ENCODE peak calls at places on chromosome 2, in seven cellular contexts. D is ovary, I is right lobe of liver, O is lower lobe of right lung, H is endothelial cell of umbilical vein, B is AG04450, M is upper lobe of right lung. G is an unnamed sample.

GRCh38 chr2:70247364-70248144 is 874 bp downstream of the TIA1 start:
- DNase-seq in D (no peak), I (no peak), O (no peak), H (peak), B (no peak), M (no peak), G (no peak)

GRCh38 chr2:219474285-219475060 is 24.2 kb upstream of the GMPPA start:
- DNase-seq in D (no peak), I (no peak), O (no peak), H (no peak), B (no peak), M (no peak), G (no peak)

GRCh38 chr2:235238537-235238936 is 255.3 kb upstream of the AGAP1 start:
- DNase-seq in D (peak), I (no peak), O (peak), H (peak), B (peak), M (no peak), G (no peak)

GRCh38 chr2:226524381-226524843 is 275.2 kb downstream of the IRS1 start:
- DNase-seq in D (no peak), I (no peak), O (no peak), H (no peak), B (peak), M (no peak), G (no peak)

GRCh38 chr2:112658820-112659667 is 13.3 kb downstream of the SLC20A1 start:
- DNase-seq in D (no peak), I (no peak), O (no peak), H (no peak), B (no peak), M (no peak), G (no peak)

GRCh38 chr2:226198956-226199355 is 600.7 kb downstream of the IRS1 start:
- DNase-seq in D (no peak), I (no peak), O (no peak), H (no peak), B (no peak), M (no peak), G (no peak)

GRCh38 chr2:59395119-59395518 is 1154.0 kb upstream of the FANCL start:
- DNase-seq in D (no peak), I (no peak), O (no peak), H (no peak), B (no peak), M (no peak), G (no peak)

GRCh38 chr2:137333386-137333972 is 568.1 kb downstream of the THSD7B start:
- DNase-seq in D (no peak), I (no peak), O (no peak), H (no peak), B (no peak), M (no peak), G (no peak)

GRCh38 chr2:168182850-168183249 is 64.5 kb downstream of the STK39 start:
- DNase-seq in D (no peak), I (no peak), O (no peak), H (no peak), B (no peak), M (no peak), G (no peak)

GRCh38 chr2:52107124-52107523 is 1075.2 kb upstream of the NRXN1 start:
- DNase-seq in D (no peak), I (no peak), O (no peak), H (no peak), B (no peak), M (no peak), G (peak)

GRCh38 chr2:199485732-199486335 is 28.1 kb upstream of the SATB2 start:
- DNase-seq in D (no peak), I (peak), O (peak), H (peak), B (no peak), M (no peak), G (peak)

GRCh38 chr2:156437272-156437671 is 1.1 kb downstream of the GPD2 start:
- DNase-seq in D (no peak), I (no peak), O (peak), H (no peak), B (no peak), M (no peak), G (no peak)

GRCh38 chr2:150465703-150466569 is 21.5 kb downstream of the RND3 start:
- DNase-seq in D (no peak), I (no peak), O (no peak), H (peak), B (no peak), M (no peak), G (no peak)

GRCh38 chr2:2645162-2645855 is 314.2 kb upstream of the MYT1L start:
- DNase-seq in D (no peak), I (no peak), O (no peak), H (no peak), B (no peak), M (no peak), G (no peak)

GRCh38 chr2:18518116-18519111 is 42.0 kb downstream of the RDH14 start:
- DNase-seq in D (no peak), I (no peak), O (no peak), H (no peak), B (no peak), M (no peak), G (no peak)

GRCh38 chr2:11376071-11376470 is 31.6 kb upstream of the ROCK2 start:
- DNase-seq in D (no peak), I (no peak), O (no peak), H (no peak), B (no peak), M (no peak), G (no peak)

GRCh38 chr2:9697904-9698303 is 67.1 kb upstream of the YWHAQ start:
- DNase-seq in D (no peak), I (no peak), O (no peak), H (no peak), B (no peak), M (no peak), G (no peak)

GRCh38 chr2:189534854-189535253 is 45.7 kb downstream of the SLC40A1 start:
- DNase-seq in D (no peak), I (no peak), O (no peak), H (no peak), B (peak), M (no peak), G (no peak)

GRCh38 chr2:20224716-20225293 is at the start of gene SDC1:
- DNase-seq in D (peak), I (peak), O (peak), H (peak), B (no peak), M (peak), G (peak)

GRCh38 chr2:134436706-134437105 is 182.8 kb downstream of the MGAT5 start:
- DNase-seq in D (no peak), I (no peak), O (no peak), H (peak), B (no peak), M (no peak), G (no peak)

GRCh38 chr2:161321944-161322343 is 13.7 kb downstream of the PSMD14 start:
- DNase-seq in D (no peak), I (no peak), O (no peak), H (no peak), B (no peak), M (no peak), G (no peak)

GRCh38 chr2:137706786-137707613 is 257.3 kb upstream of the HNMT start:
- DNase-seq in D (no peak), I (peak), O (peak), H (no peak), B (no peak), M (peak), G (no peak)

GRCh38 chr2:237026981-237027711 is 58.5 kb upstream of the COPS8 start:
- DNase-seq in D (peak), I (peak), O (peak), H (peak), B (peak), M (peak), G (peak)

GRCh38 chr2:38146917-38147307 is 71.0 kb upstream of the CYP1B1 start:
- DNase-seq in D (peak), I (no peak), O (no peak), H (peak), B (peak), M (no peak), G (no peak)

GRCh38 chr2:203394519-203395227 is 66.5 kb downstream of the ABI2 start:
- DNase-seq in D (no peak), I (no peak), O (no peak), H (no peak), B (no peak), M (no peak), G (no peak)

GRCh38 chr2:58890865-58891525 is 649.9 kb upstream of the FANCL start:
- DNase-seq in D (no peak), I (no peak), O (no peak), H (no peak), B (no peak), M (no peak), G (no peak)

GRCh38 chr2:174775586-174775985 is 11.3 kb upstream of the CHRNA1 start:
- DNase-seq in D (no peak), I (no peak), O (no peak), H (no peak), B (no peak), M (no peak), G (no peak)

GRCh38 chr2:217121565-217121964 is 261.7 kb upstream of the TNP1 start:
- DNase-seq in D (no peak), I (no peak), O (no peak), H (no peak), B (no peak), M (no peak), G (no peak)

GRCh38 chr2:225337183-225337582 is 62.3 kb upstream of the NYAP2 start:
- DNase-seq in D (no peak), I (no peak), O (no peak), H (peak), B (peak), M (no peak), G (no peak)

GRCh38 chr2:24164416-24164973 is 10.4 kb upstream of the FAM228A start:
- DNase-seq in D (no peak), I (no peak), O (peak), H (no peak), B (no peak), M (peak), G (peak)

GRCh38 chr2:156476516-156477206 is 40.5 kb downstream of the GPD2 start:
- DNase-seq in D (no peak), I (no peak), O (no peak), H (no peak), B (peak), M (no peak), G (no peak)

DNA sequence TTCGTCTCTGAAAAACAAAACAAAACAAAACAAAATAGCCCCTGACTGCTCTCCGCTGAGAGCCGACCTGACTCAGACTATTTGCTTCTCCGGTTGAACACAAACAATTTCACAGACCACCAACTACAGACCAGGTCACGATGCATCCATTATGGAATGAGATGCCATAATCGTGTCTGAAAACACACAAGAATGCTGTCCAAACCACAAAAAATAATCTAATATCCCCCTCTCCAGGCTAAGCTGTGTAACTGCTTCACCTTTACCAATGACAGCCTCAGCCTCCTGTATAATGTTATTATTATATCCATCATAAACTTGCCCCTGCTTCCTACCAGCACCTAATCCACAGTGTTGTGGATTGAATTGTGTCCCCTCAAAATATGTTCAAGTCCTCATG is 114.7 kb downstream of the DNAH6 start:
- DNase-seq in D (no peak), I (no peak), O (no peak), H (peak), B (peak), M (no peak), G (peak)
- TF ChIP-seq CTCF in D (peak), I (peak), O (peak), H (peak), B (peak), M (peak), G (peak)

DNA sequence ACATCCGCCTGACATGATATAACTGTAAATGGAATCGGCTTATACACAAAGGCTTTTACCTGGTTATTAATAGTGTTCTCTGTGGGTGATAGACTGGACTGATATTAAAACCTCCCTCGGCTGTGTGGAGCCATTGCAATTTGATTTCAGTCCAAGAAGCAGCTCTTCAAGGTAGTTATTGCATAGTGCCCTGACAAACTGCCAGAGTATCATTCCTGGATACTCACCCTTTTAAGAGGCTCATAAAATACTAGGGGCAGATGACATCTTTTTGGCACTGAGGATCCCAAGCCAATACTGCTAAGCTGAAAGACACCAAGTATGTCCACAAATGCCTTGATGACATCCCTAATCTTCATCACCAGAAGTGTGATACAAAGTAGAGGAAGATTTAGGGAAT is 226.0 kb upstream of the HNRNPA3 start:
- DNase-seq in D (no peak), I (no peak), O (no peak), H (no peak), B (no peak), M (no peak), G (no peak)
- H3K27ac ChIP-seq in D (no peak), I (no peak), O (no peak), H (no peak), B (no peak), M (no peak), G (no peak)

GRCh38 chr2:43269074-43269572 is 42.7 kb upstream of the ZFP36L2 start:
- DNase-seq in D (peak), I (peak), O (peak), H (peak), B (peak), M (peak), G (peak)
- TF ChIP-seq CTCF in D (no peak), I (no peak), O (no peak), H (peak), B (peak), M (peak), G (peak)

GRCh38 chr2:46304635-46305034 is 7.4 kb downstream of the EPAS1 start:
- DNase-seq in D (no peak), I (no peak), O (no peak), H (no peak), B (no peak), M (no peak), G (no peak)

GRCh38 chr2:46305177-46305576 is 8.0 kb downstream of the EPAS1 start:
- DNase-seq in D (no peak), I (no peak), O (no peak), H (no peak), B (no peak), M (no peak), G (no peak)

GRCh38 chr2:46302005-46302696 is 4.9 kb downstream of the EPAS1 start:
- DNase-seq in D (no peak), I (no peak), O (no peak), H (no peak), B (no peak), M (no peak), G (no peak)

GRCh38 chr2:46303822-46304221 is 6.6 kb downstream of the EPAS1 start:
- DNase-seq in D (no peak), I (no peak), O (no peak), H (peak), B (no peak), M (no peak), G (no peak)

GRCh38 chr2:46303233-46303632 is 6.0 kb downstream of the EPAS1 start:
- DNase-seq in D (no peak), I (no peak), O (no peak), H (no peak), B (no peak), M (no peak), G (no peak)
- H3K27ac ChIP-seq in D (no peak), I (peak), O (peak), H (peak), B (no peak), M (peak), G (no peak)

GRCh38 chr2:172429351-172429968 is 2.1 kb downstream of the ITGA6 start:
- DNase-seq in D (no peak), I (no peak), O (no peak), H (no peak), B (no peak), M (no peak), G (no peak)

GRCh38 chr2:172426635-172427255 is 641 bp upstream of the ITGA6 start:
- DNase-seq in D (no peak), I (no peak), O (no peak), H (no peak), B (no peak), M (no peak), G (no peak)

GRCh38 chr2:172428841-172429173 is 1.4 kb downstream of the ITGA6 start:
- DNase-seq in D (no peak), I (no peak), O (no peak), H (no peak), B (no peak), M (no peak), G (no peak)

GRCh38 chr2:172427990-172428840 is 829 bp downstream of the ITGA6 start:
- DNase-seq in D (peak), I (peak), O (peak), H (peak), B (no peak), M (peak), G (peak)

DNA sequence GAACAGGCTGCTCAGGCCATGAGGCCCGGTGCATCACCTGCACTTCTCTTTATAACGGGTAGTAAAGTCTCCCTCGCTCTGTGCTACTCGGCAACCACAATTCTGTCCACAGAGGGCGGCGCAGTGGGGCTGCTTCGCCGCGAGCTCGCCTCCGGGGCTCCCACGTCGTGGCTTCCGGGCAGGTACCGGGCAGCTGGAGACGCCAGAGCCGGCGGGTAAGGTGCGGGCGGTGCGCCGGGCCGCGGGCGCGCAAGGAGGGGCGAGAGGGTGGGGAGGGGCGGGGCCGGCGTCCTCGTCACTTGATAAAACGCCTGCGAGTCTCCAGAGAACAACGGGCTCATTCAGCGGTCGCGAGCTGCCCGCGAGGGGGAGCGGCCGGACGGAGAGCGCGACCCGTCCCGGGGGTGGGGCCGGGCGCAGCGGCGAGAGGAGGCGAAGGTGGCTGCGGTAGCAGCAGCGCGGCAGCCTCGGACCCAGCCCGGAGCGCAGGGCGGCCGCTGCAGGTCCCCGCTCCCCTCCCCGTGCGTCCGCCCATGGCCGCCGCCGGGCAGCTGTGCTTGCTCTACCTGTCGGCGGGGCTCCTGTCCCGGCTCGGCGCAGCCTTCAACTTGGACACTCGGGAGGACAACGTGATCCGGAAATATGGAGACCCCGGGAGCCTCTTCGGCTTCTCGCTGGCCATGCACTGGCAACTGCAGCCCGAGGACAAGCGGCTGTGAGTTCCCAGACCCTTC is at the start of gene ITGA6:
- DNase-seq in D (peak), I (peak), O (peak), H (peak), B (no peak), M (peak), G (peak)
- TF ChIP-seq CTCF in D (no peak), I (no peak), O (no peak), H (peak), B (peak), M (peak), G (peak)